ENCODE peak calls at places on chromosomes 4 and X, in four cellular contexts. P is endothelial cell, D is astrocyte of the spinal cord, R is spleen. Z is an unnamed sample.

GRCh38 chrX:103845165-103845653 is 13.2 kb upstream of the RAB9B start:
- DNase-seq in P (peak), D (peak), R (no peak), Z (peak)

GRCh38 chr4:94887027-94887426 is 129.3 kb downstream of the BMPR1B start:
- DNase-seq in P (no peak), D (no peak), R (no peak), Z (no peak)

GRCh38 chrX:13855689-13856425 is 39.0 kb upstream of the GPM6B start:
- DNase-seq in P (no peak), D (peak), R (no peak), Z (no peak)

GRCh38 chr4:147360301-147360700 is 120.6 kb upstream of the EDNRA start:
- DNase-seq in P (no peak), D (peak), R (no peak), Z (no peak)

GRCh38 chrX:12685541-12685940 is 105.7 kb upstream of the PRPS2 start:
- DNase-seq in P (no peak), D (no peak), R (no peak), Z (no peak)

GRCh38 chr4:38468491-38468890 is 195.5 kb upstream of the KLF3 start:
- DNase-seq in P (no peak), D (no peak), R (no peak), Z (no peak)

GRCh38 chr4:89029591-89029990 is 27.4 kb downstream of the FAM13A start:
- DNase-seq in P (no peak), D (no peak), R (no peak), Z (no peak)

GRCh38 chr4:4260185-4260751 is 12.2 kb upstream of the TMEM128 start:
- DNase-seq in P (no peak), D (peak), R (no peak), Z (peak)

GRCh38 chrX:102712967-102713677 is 874 bp downstream of the GPRASP2 start:
- DNase-seq in P (peak), D (peak), R (no peak), Z (peak)

GRCh38 chr4:85084371-85085170 is 118.1 kb upstream of the WDFY3 start:
- DNase-seq in P (peak), D (peak), R (no peak), Z (peak)

GRCh38 chr4:67764183-67764582 is 10.0 kb upstream of the GNRHR start:
- DNase-seq in P (no peak), D (no peak), R (no peak), Z (no peak)

GRCh38 chr4:105878668-105879067 is 16.6 kb upstream of the NPNT start:
- DNase-seq in P (no peak), D (no peak), R (no peak), Z (no peak)

DNA sequence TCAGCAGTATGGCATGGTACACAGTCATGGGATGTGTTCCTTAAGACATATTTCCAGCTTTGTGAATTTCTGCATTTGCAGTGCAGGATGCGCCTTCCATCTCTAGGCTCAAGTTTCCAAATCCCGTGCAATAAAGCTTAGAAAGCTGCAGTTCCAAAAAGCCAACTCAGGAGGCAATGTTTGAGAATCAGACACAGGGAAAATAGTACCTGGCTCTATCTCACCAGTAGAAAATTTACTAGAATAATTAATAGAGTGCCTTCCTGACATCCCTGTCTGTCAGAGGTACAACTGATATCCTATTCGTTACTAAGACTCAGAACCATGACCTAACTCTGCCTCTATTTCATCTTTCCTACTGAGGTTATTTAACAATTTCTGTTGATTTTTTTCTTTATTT is 1333.0 kb downstream of the PCDH19 start:
- DNase-seq in P (no peak), D (no peak), R (no peak), Z (no peak)
- TF ChIP-seq CTCF in P (no peak), D (no peak), R (no peak), Z (no peak)

DNA sequence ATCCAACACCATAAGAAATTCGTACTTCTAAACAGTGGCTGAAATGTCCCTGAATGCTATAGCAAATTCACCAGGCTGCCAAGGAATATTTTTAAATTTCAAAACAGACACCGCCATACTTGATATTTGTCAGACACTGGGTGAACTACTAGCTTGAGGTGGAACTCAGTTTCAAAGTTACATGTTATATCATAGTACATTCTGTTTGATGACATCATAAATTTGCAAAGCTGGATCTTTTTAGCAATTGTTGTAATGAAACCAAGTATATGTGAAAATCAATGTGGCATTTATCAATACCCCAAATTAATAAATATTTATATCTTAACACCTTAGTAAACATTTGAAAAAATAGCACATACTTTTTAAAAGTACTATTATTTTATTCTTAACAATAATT is 14.2 kb downstream of the ART3 start:
- DNase-seq in P (no peak), D (no peak), R (no peak), Z (no peak)
- TF ChIP-seq CTCF in P (no peak), D (no peak), R (no peak), Z (no peak)

GRCh38 chr4:54852602-54853001 is 194.8 kb downstream of the KIT start:
- DNase-seq in P (no peak), D (no peak), R (no peak), Z (no peak)

GRCh38 chr4:54861201-54861600 is 203.4 kb downstream of the KIT start:
- DNase-seq in P (no peak), D (no peak), R (no peak), Z (no peak)

GRCh38 chr4:54852061-54852460 is 194.3 kb downstream of the KIT start:
- DNase-seq in P (no peak), D (no peak), R (no peak), Z (no peak)

GRCh38 chr4:54855221-54855854 is 197.6 kb downstream of the KIT start:
- DNase-seq in P (no peak), D (no peak), R (no peak), Z (no peak)
- TF ChIP-seq CTCF in P (no peak), D (no peak), R (no peak), Z (no peak)

DNA sequence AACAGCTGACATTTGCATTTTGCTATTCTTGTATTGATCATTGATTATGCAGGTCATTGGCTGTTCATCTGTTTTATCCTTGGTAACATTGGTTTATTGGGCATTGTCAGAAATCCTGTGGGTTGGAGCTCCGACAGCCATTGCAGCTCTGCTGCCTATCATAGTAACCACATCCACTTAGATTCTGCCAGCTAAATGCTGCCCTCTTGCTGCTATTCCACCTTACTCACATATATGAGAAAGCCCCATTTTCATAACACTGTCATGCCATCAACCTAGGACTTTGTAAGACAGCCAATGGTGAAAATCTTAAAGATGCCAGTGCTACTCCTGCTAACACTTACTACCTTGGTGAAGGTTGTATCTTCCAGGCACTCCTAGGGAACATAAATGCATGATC is 187.3 kb upstream of the CXCL13 start:
- DNase-seq in P (peak), D (no peak), R (no peak), Z (no peak)
- TF ChIP-seq CTCF in P (no peak), D (peak), R (peak), Z (no peak)

DNA sequence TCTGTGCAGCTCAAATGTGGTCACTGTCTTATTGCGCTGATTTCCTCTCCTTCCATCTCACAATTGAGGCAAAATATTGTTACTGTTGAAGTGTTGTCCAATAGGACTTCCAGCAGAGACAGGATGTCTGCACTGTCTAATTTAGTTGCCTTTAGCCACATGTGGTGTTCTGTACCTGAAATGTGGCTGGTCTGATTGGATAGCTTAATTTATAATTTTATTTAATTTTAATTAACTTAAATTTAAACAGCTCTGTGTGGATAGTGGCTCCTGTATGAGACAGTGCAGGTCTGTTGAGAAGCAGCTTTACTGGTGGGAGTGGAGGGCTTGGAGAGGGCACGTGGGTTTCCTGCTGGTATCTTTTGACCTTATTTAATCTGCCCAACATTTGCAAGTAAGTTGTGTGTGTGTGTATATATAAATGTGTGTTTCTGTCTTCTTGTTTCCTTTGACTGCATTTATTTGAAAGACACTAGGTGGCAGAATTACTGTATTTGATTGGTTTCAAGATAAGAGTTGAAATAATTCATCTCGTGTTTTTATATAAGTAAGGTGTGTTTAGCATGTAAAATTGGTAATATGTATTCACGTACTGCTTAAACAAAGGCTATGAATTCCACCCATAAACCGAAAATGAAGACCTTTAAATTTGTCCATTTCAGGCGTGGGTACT is 55.3 kb upstream of the MSANTD1 start:
- DNase-seq in P (no peak), D (peak), R (no peak), Z (no peak)
- TF ChIP-seq CTCF in P (no peak), D (peak), R (peak), Z (no peak)

DNA sequence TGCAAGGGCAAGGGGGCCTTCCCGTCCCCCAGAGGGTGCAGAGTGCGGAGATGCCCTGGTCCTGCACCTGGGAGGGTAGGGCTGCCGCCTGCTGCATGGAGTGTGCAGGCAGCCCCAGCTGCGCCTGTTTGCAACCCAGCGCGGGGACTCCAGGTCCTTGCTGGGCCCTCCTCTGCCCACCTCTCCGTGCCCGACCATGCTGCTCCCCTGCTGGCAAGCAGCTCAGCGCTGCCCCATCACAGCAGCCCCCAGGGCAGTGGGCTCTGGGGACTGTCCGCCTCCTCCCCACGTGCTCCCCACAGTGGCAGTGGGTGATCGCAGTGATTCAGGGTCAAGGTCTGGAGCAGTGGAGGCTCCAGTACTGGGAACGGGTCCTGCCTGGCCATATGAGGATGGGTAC is 5.0 kb upstream of the FBXW7 start:
- DNase-seq in P (no peak), D (no peak), R (no peak), Z (no peak)
- TF ChIP-seq CTCF in P (no peak), D (no peak), R (no peak), Z (no peak)

GRCh38 chr4:123662827-123663226 is 266.2 kb downstream of the SPRY1 start:
- DNase-seq in P (no peak), D (no peak), R (no peak), Z (no peak)

GRCh38 chr4:123659759-123660158 is 263.2 kb downstream of the SPRY1 start:
- DNase-seq in P (no peak), D (peak), R (no peak), Z (no peak)

GRCh38 chr4:123659262-123659661 is 262.7 kb downstream of the SPRY1 start:
- DNase-seq in P (no peak), D (no peak), R (no peak), Z (no peak)

GRCh38 chr4:123666486-123666885 is 269.9 kb downstream of the SPRY1 start:
- DNase-seq in P (no peak), D (no peak), R (no peak), Z (no peak)

GRCh38 chr4:123661080-123661737 is 264.6 kb downstream of the SPRY1 start:
- DNase-seq in P (no peak), D (peak), R (no peak), Z (no peak)
- TF ChIP-seq CTCF in P (peak), D (peak), R (peak), Z (no peak)